ENCODE peak calls at places on chromosomes 2 and 18, in eight cellular contexts. Q is A549, W is HepG2, O is H54, C is dermis microvascular lymphatic vessel endothelial cell, Y is M059J, G is C1 segment of cervical spinal cord, I is NCI-H345. T is an unnamed sample.

GRCh38 chr2:237626813-237627451 is 455 bp upstream of the LRRFIP1 start:
- DNase-seq in Q (no peak), W (no peak), O (no peak), C (no peak), Y (no peak), G (no peak), I (no peak), T (no peak)

GRCh38 chr2:117536139-117536538 is 278.4 kb upstream of the DDX18 start:
- DNase-seq in Q (peak), W (peak), O (no peak), C (no peak), Y (no peak), G (no peak), I (no peak), T (peak)

GRCh38 chr2:42585779-42586178 is 17.3 kb downstream of the MTA3 start:
- DNase-seq in Q (no peak), W (peak), O (no peak), C (no peak), Y (peak), G (no peak), I (no peak), T (no peak)

GRCh38 chr2:69291004-69291650 is 95.9 kb downstream of the GFPT1 start:
- DNase-seq in Q (peak), W (peak), O (no peak), C (no peak), Y (peak), G (no peak), I (no peak), T (no peak)

GRCh38 chr2:72931280-72931910 is 14.1 kb downstream of the EMX1 start:
- DNase-seq in Q (no peak), W (no peak), O (peak), C (no peak), Y (peak), G (no peak), I (no peak), T (no peak)

GRCh38 chr2:190119257-190119656 is 56.7 kb upstream of the MSTN start:
- DNase-seq in Q (no peak), W (no peak), O (peak), C (no peak), Y (peak), G (peak), I (no peak), T (no peak)

GRCh38 chr2:217538719-217539118 is 464.1 kb downstream of the TNS1 start:
- DNase-seq in Q (no peak), W (no peak), O (no peak), C (no peak), Y (peak), G (no peak), I (no peak), T (no peak)

GRCh38 chr18:47120428-47120827 is 29.9 kb downstream of the HDHD2 start:
- DNase-seq in Q (no peak), W (no peak), O (no peak), C (no peak), Y (no peak), G (no peak), I (no peak), T (no peak)

GRCh38 chr18:69444221-69444620 is 43.5 kb downstream of the DOK6 start:
- DNase-seq in Q (no peak), W (no peak), O (no peak), C (no peak), Y (peak), G (no peak), I (no peak), T (no peak)

GRCh38 chr2:179991344-179991743 is 15.8 kb downstream of the CWC22 start:
- DNase-seq in Q (no peak), W (no peak), O (no peak), C (no peak), Y (no peak), G (no peak), I (no peak), T (no peak)

GRCh38 chr2:142741764-142742269 is 135.6 kb upstream of the KYNU start:
- DNase-seq in Q (no peak), W (no peak), O (no peak), C (no peak), Y (no peak), G (no peak), I (no peak), T (no peak)

GRCh38 chr18:45755936-45756335 is 32.0 kb downstream of the SLC14A1 start:
- DNase-seq in Q (no peak), W (no peak), O (no peak), C (peak), Y (peak), G (no peak), I (peak), T (no peak)

GRCh38 chr2:7661532-7661931 is 744.3 kb downstream of the RNF144A start:
- DNase-seq in Q (no peak), W (no peak), O (no peak), C (no peak), Y (no peak), G (no peak), I (peak), T (no peak)

GRCh38 chr2:150008901-150009300 is 421.3 kb upstream of the MMADHC start:
- DNase-seq in Q (no peak), W (no peak), O (no peak), C (no peak), Y (no peak), G (no peak), I (no peak), T (no peak)

GRCh38 chr2:142223309-142223708 is 92.5 kb upstream of the LRP1B start:
- DNase-seq in Q (no peak), W (no peak), O (no peak), C (no peak), Y (no peak), G (no peak), I (no peak), T (no peak)

GRCh38 chr2:106159867-106160785 is 34.0 kb downstream of the UXS1 start:
- DNase-seq in Q (no peak), W (no peak), O (no peak), C (no peak), Y (no peak), G (no peak), I (no peak), T (no peak)

GRCh38 chr2:105919826-105920225 is 175.1 kb downstream of the NCK2 start:
- DNase-seq in Q (peak), W (peak), O (no peak), C (no peak), Y (peak), G (no peak), I (no peak), T (no peak)

T was measured in HuH-7.